ENCODE peak calls at places on chromosomes 13 and 19, in nine cellular contexts. K is lower lobe of right lung; F is left ventricle myocardium inferior; N is effector memory CD4-positive, alpha-beta T cell; V is cardiac muscle cell; Q is PC-9; W is endodermal cell; P is uterus; J is tibial nerve. D is an unnamed sample.

GRCh38 chr19:55454787-55455243 is 6.6 kb downstream of the ISOC2 start:
- DNase-seq in J (no peak), W (peak; percentile 89), N (no peak), F (no peak), K (no peak), Q (no peak), P (no peak), V (peak; percentile 46), D (peak; percentile 22)

GRCh38 chr13:102267191-102267590 is 134.7 kb downstream of the FGF14 start:
- DNase-seq in F (no peak), W (no peak), N (no peak), K (no peak), V (no peak), P (no peak), J (no peak), Q (no peak), D (no peak)

GRCh38 chr19:32876919-32877285 is 7.3 kb upstream of the SLC7A9 start:
- DNase-seq in V (peak; percentile 12), P (no peak), W (no peak), F (no peak), Q (peak; percentile 35), J (no peak), K (no peak), N (no peak), D (no peak)

GRCh38 chr13:79141082-79141481 is 265.0 kb downstream of the RBM26 start:
- DNase-seq in K (no peak), Q (no peak), J (no peak), V (no peak), N (no peak), P (no peak), F (no peak), W (no peak), D (no peak)

GRCh38 chr19:5967994-5968430 is 9.9 kb downstream of the RANBP3 start:
- DNase-seq in V (peak; percentile 90), W (peak; percentile 87), Q (no peak), F (peak; percentile 52), N (peak; percentile 20), J (peak; percentile 77), P (peak; percentile 64), K (peak; percentile 25), D (peak; percentile 84)

GRCh38 chr19:6803036-6803404 is 30.5 kb downstream of the VAV1 start:
- DNase-seq in N (no peak), W (no peak), Q (no peak), V (no peak), P (no peak), F (no peak), J (no peak), K (no peak), D (no peak)

GRCh38 chr13:25874064-25874737 is 177.6 kb downstream of the SHISA2 start:
- DNase-seq in W (no peak), N (no peak), J (no peak), P (no peak), F (no peak), Q (no peak), K (no peak), V (no peak), D (no peak)

GRCh38 chr13:67200605-67201004 is 29.5 kb downstream of the PCDH9 start:
- DNase-seq in P (no peak), K (no peak), W (no peak), N (no peak), V (no peak), J (no peak), F (no peak), Q (no peak), D (no peak)

GRCh38 chr19:4575267-4575793 is 15.8 kb upstream of the SEMA6B start:
- DNase-seq in K (no peak), J (peak; percentile 64), Q (peak; percentile 53), W (peak; percentile 96), P (peak; percentile 83), V (peak; percentile 99), F (peak; percentile 68), N (no peak), D (peak; percentile 97)

GRCh38 chr13:49220035-49220855 is at the start of gene MLNR:
- DNase-seq in Q (no peak), V (peak; percentile 49), K (peak; percentile 53), N (no peak), F (no peak), J (no peak), P (no peak), W (peak; percentile 91), D (peak; percentile 14)

GRCh38 chr13:92826197-92826596 is 400.4 kb upstream of the GPC6 start:
- DNase-seq in K (no peak), P (no peak), V (peak; percentile 65), F (no peak), J (no peak), N (no peak), Q (no peak), W (no peak), D (no peak)

GRCh38 chr13:106532111-106532929 is 3.1 kb downstream of the EFNB2 start:
- DNase-seq in Q (no peak), F (no peak), N (no peak), J (no peak), W (peak; percentile 68), P (no peak), V (peak; percentile 49), K (no peak), D (peak; percentile 65)

GRCh38 chr19:5961969-5962945 is 15.7 kb downstream of the RANBP3 start:
- DNase-seq in K (peak; percentile 81), Q (no peak), N (peak; percentile 55), V (peak; percentile 62), P (no peak), J (peak; percentile 26), F (peak; percentile 43), W (no peak), D (peak; percentile 93)

GRCh38 chr19:18719541-18719940 is 36.1 kb downstream of the CRTC1 start:
- DNase-seq in N (no peak), J (no peak), Q (no peak), K (no peak), V (no peak), W (no peak), P (no peak), F (no peak), D (no peak)

GRCh38 chr19:1651548-1652394 is 644 bp downstream of the TCF3 start:
- DNase-seq in K (peak; percentile 66), J (peak; percentile 9), V (peak; percentile 39), W (no peak), P (peak; percentile 39), N (peak; percentile 10), Q (no peak), F (peak; percentile 41), D (peak; percentile 40)

GRCh38 chr13:113407531-113408393 is 43.8 kb upstream of the GRTP1 start:
- DNase-seq in V (no peak), F (no peak), N (no peak), J (no peak), Q (no peak), W (peak; percentile 50), P (no peak), K (no peak), D (no peak)
- H3K4me1 ChIP-seq in V (peaks cover 8% of the 10 kb centered on the region), F (peaks cover 83% of the 10 kb centered on the region), N (no peaks in the 10 kb centered on the region), J (no peaks in the 10 kb centered on the region), Q (peaks cover 21% of the 10 kb centered on the region), W (no peaks in the 10 kb centered on the region), P (no peaks in the 10 kb centered on the region), K (no peaks in the 10 kb centered on the region), D (no peaks in the 10 kb centered on the region)

DNA sequence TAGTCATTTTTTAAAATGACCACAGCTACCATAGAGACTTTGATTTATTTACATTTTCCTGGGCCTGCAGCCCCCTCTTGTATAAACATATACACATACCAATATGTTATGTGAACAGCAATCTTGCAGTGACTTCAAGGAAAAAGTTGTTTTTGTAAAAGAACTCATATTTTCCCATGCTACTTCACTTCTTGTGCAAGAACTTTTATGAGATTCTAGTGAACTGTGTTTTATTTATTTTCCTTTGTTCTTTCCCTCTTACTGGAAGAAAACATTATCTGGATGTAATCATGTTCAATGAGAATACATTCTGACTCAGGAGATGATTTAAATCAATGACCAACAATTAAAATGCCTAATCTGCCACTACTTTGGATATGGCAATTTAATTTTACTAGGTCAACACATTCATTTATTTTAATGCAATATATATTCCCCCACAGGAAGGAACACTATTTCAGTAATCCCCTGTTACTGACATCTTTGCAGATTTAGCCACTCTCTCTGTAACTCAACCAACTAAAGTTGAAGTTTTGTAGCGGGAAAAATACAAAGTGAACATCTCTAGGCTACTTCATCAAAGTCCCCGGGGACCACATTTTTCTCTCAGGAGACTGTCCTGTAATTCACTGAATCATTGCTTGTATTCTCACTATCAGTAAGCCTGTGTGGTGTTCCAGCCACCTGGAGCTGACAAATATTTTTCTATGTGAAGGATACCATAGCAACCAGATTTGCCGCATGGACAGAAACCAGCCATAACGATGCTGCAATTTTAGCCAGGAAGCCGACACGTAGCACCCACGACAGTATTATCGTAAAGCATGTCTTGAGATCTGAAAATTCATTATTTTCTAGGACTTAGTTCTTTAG is 90.5 kb downstream of the STARD13 start:
- DNase-seq in W (no peak), K (no peak), V (peak; percentile 96), N (no peak), J (peak; percentile 42), P (peak; percentile 60), F (no peak), Q (peak; percentile 73), D (peak; percentile 86)
- H3K4me1 ChIP-seq in W (peaks cover 11% of the 10 kb centered on the region), K (peaks cover 60% of the 10 kb centered on the region), V (peaks cover 18% of the 10 kb centered on the region), N (no peaks in the 10 kb centered on the region), J (no peaks in the 10 kb centered on the region), P (peaks cover 3% of the 10 kb centered on the region), F (peaks cover 99% of the 10 kb centered on the region), Q (peaks cover 11% of the 10 kb centered on the region), D (peaks cover 39% of the 10 kb centered on the region)

DNA sequence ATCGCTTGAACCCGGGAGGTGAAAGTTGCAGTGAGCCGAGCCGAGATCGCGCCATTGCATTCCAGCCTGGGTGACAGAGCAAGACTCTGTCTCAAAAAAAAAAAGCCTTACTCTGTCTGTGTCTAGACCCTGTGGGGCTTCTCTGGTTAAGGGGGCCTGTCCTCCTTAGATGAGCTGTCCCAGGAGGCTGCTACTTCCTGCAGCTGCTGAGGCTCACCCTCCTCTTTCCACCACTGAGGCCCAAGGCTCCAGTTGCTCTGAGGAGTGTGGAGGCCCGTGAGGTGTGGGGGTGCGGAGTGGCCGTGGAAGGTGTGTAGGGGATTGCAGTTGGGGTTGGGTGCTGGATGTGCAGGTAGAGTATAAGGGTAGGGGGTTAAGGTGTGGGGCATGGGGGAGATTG is 22.1 kb upstream of the RASA3 start:
- DNase-seq in W (no peak), K (no peak), F (no peak), N (no peak), P (no peak), V (no peak), J (no peak), Q (no peak), D (no peak)
- H3K4me1 ChIP-seq in W (no peaks in the 10 kb centered on the region), K (peaks cover 21% of the 10 kb centered on the region), F (peaks cover 4% of the 10 kb centered on the region), N (peaks cover 58% of the 10 kb centered on the region), P (no peaks in the 10 kb centered on the region), V (no peaks in the 10 kb centered on the region), J (no peaks in the 10 kb centered on the region), Q (peaks cover 29% of the 10 kb centered on the region), D (no peaks in the 10 kb centered on the region)

DNA sequence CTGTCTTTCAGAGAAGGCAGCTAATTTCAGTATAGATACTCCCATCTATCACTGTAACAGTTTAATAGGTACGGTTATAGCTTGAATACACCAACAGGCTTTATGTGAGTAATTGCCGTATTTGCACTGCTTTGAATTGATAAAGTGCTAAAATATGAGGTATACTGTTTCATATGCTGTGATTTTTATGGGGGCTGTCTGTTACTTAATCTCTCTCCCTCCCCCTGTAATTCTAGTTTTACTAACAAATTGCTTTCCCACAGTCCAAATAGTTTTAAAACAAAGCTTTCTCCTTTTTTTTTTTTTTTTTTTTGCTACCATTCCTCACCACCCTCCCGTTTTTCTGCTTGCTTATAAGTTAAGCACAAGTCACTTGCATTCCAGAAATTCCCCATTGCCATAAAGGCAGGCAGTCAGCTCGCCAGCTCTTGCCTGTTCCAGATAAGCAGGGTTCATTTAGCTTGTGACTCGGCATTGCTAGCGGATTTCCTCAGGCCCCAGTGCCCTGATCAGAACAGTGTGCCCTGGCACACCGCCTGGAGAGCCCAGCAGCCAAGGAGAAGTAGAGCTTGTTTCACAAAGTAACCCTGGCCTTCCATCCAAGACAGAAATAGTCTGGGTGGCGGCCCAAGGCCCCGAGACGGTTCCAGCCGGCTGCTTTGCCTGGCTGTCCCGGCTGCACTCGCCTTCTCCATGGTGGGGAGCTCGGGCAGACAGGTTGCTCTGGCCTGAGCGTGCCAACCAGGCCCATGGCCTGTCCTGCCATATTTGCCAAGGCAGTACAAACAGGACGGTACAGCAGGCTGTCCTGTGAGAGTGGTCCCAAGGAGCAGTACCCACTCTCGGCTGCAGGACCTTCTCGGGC is 43.5 kb upstream of the NPAS1 start:
- DNase-seq in P (peak; percentile 90), N (no peak), K (peak; percentile 90), J (peak; percentile 92), F (peak; percentile 96), V (peak; percentile 99), Q (peak; percentile 85), W (peak; percentile 86), D (peak; percentile 98)
- H3K4me1 ChIP-seq in P (peaks cover 31% of the 10 kb centered on the region), N (no peaks in the 10 kb centered on the region), K (peaks cover 45% of the 10 kb centered on the region), J (peaks cover 9% of the 10 kb centered on the region), F (peaks cover 93% of the 10 kb centered on the region), V (peaks cover 32% of the 10 kb centered on the region), Q (peaks cover 30% of the 10 kb centered on the region), W (peaks cover 47% of the 10 kb centered on the region), D (peaks cover 39% of the 10 kb centered on the region)

D was measured in endothelial cell of umbilical vein.